ENCODE peak calls at places on chromosomes 16 and 17, in nine cellular contexts. One of them, this sample, is unnamed.

GRCh38 chr17:59069856-59070255 is 36.8 kb downstream of the TRIM37 start:
- DNase-seq in transverse colon: no peak
- DNase-seq in adrenal gland: no peak
- DNase-seq in foreskin fibroblast: no peak
- DNase-seq in HCT116: no peak
- DNase-seq in pancreas: no peak
- DNase-seq in CD8-positive, alpha-beta T cell: no peak
- DNase-seq in HFF-Myc: no peak
- DNase-seq in RWPE2: no peak
- DNase-seq in this sample: no peak

GRCh38 chr16:85107083-85107482 is 5.2 kb downstream of the CIBAR2 start:
- DNase-seq in HFF-Myc: no peak
- DNase-seq in adrenal gland: no peak
- DNase-seq in foreskin fibroblast: no peak
- DNase-seq in pancreas: no peak
- DNase-seq in RWPE2: no peak
- DNase-seq in transverse colon: no peak
- DNase-seq in HCT116: no peak
- DNase-seq in CD8-positive, alpha-beta T cell: no peak
- DNase-seq in this sample: no peak

GRCh38 chr16:88839026-88839529 is 17.7 kb downstream of the GALNS start:
- DNase-seq in pancreas: no peak
- DNase-seq in adrenal gland: no peak
- DNase-seq in HCT116: no peak
- DNase-seq in transverse colon: no peak
- DNase-seq in CD8-positive, alpha-beta T cell: no peak
- DNase-seq in foreskin fibroblast: no peak
- DNase-seq in RWPE2: no peak
- DNase-seq in HFF-Myc: no peak
- DNase-seq in this sample: no peak

GRCh38 chr17:77810536-77810935 is 148.0 kb upstream of the TNRC6C start:
- DNase-seq in HFF-Myc: peak
- DNase-seq in HCT116: no peak
- DNase-seq in transverse colon: peak
- DNase-seq in CD8-positive, alpha-beta T cell: no peak
- DNase-seq in RWPE2: no peak
- DNase-seq in adrenal gland: peak
- DNase-seq in pancreas: no peak
- DNase-seq in foreskin fibroblast: peak
- DNase-seq in this sample: peak

GRCh38 chr17:82217120-82217529 is 4.5 kb upstream of the CCDC57 start:
- DNase-seq in HCT116: no peak
- DNase-seq in adrenal gland: no peak
- DNase-seq in CD8-positive, alpha-beta T cell: no peak
- DNase-seq in RWPE2: peak
- DNase-seq in transverse colon: peak
- DNase-seq in HFF-Myc: no peak
- DNase-seq in foreskin fibroblast: peak
- DNase-seq in pancreas: peak
- DNase-seq in this sample: no peak

GRCh38 chr16:84885024-84885910 is 65.5 kb downstream of the CRISPLD2 start:
- DNase-seq in transverse colon: no peak
- DNase-seq in HFF-Myc: no peak
- DNase-seq in HCT116: no peak
- DNase-seq in adrenal gland: no peak
- DNase-seq in CD8-positive, alpha-beta T cell: no peak
- DNase-seq in RWPE2: no peak
- DNase-seq in pancreas: no peak
- DNase-seq in foreskin fibroblast: no peak
- DNase-seq in this sample: no peak

GRCh38 chr16:72042157-72042660 is 12.1 kb upstream of the HP start:
- DNase-seq in adrenal gland: no peak
- DNase-seq in HCT116: no peak
- DNase-seq in RWPE2: no peak
- DNase-seq in pancreas: no peak
- DNase-seq in CD8-positive, alpha-beta T cell: no peak
- DNase-seq in HFF-Myc: peak
- DNase-seq in transverse colon: no peak
- DNase-seq in foreskin fibroblast: no peak
- DNase-seq in this sample: peak

GRCh38 chr17:38719943-38720641 is 10.0 kb upstream of the CISD3 start:
- DNase-seq in HCT116: no peak
- DNase-seq in HFF-Myc: no peak
- DNase-seq in adrenal gland: no peak
- DNase-seq in RWPE2: no peak
- DNase-seq in transverse colon: no peak
- DNase-seq in pancreas: no peak
- DNase-seq in foreskin fibroblast: no peak
- DNase-seq in CD8-positive, alpha-beta T cell: no peak
- DNase-seq in this sample: no peak

GRCh38 chr17:66829386-66829864 is 5.5 kb upstream of the CACNG5 start:
- DNase-seq in CD8-positive, alpha-beta T cell: peak
- DNase-seq in pancreas: peak
- DNase-seq in foreskin fibroblast: peak
- DNase-seq in transverse colon: peak
- DNase-seq in adrenal gland: peak
- DNase-seq in RWPE2: no peak
- DNase-seq in HCT116: no peak
- DNase-seq in HFF-Myc: peak
- DNase-seq in this sample: peak

GRCh38 chr17:81037783-81038733 is 3.1 kb downstream of the BAIAP2 start:
- DNase-seq in transverse colon: no peak
- DNase-seq in CD8-positive, alpha-beta T cell: no peak
- DNase-seq in HCT116: no peak
- DNase-seq in pancreas: no peak
- DNase-seq in adrenal gland: peak
- DNase-seq in HFF-Myc: no peak
- DNase-seq in RWPE2: no peak
- DNase-seq in foreskin fibroblast: no peak
- DNase-seq in this sample: no peak

GRCh38 chr17:49525831-49526741 is 31.0 kb downstream of the NGFR start:
- DNase-seq in HFF-Myc: no peak
- DNase-seq in pancreas: no peak
- DNase-seq in foreskin fibroblast: no peak
- DNase-seq in HCT116: no peak
- DNase-seq in transverse colon: no peak
- DNase-seq in RWPE2: no peak
- DNase-seq in adrenal gland: no peak
- DNase-seq in CD8-positive, alpha-beta T cell: no peak
- DNase-seq in this sample: no peak

GRCh38 chr16:71360378-71360777 is 1.9 kb downstream of the CALB2 start:
- DNase-seq in adrenal gland: peak
- DNase-seq in CD8-positive, alpha-beta T cell: no peak
- DNase-seq in pancreas: no peak
- DNase-seq in HCT116: peak
- DNase-seq in RWPE2: no peak
- DNase-seq in foreskin fibroblast: peak
- DNase-seq in HFF-Myc: peak
- DNase-seq in transverse colon: no peak
- DNase-seq in this sample: peak

GRCh38 chr17:4535667-4536258 is 19.4 kb downstream of the MYBBP1A start:
- DNase-seq in CD8-positive, alpha-beta T cell: no peak
- DNase-seq in foreskin fibroblast: no peak
- DNase-seq in HFF-Myc: no peak
- DNase-seq in HCT116: no peak
- DNase-seq in RWPE2: no peak
- DNase-seq in pancreas: no peak
- DNase-seq in adrenal gland: no peak
- DNase-seq in transverse colon: no peak
- DNase-seq in this sample: no peak

GRCh38 chr16:19488213-19488640 is 33.7 kb downstream of the GDE1 start:
- DNase-seq in pancreas: no peak
- DNase-seq in foreskin fibroblast: no peak
- DNase-seq in CD8-positive, alpha-beta T cell: no peak
- DNase-seq in adrenal gland: no peak
- DNase-seq in transverse colon: peak
- DNase-seq in HCT116: no peak
- DNase-seq in RWPE2: no peak
- DNase-seq in HFF-Myc: no peak
- DNase-seq in this sample: no peak

GRCh38 chr16:19481769-19482168 is 40.1 kb downstream of the GDE1 start:
- DNase-seq in CD8-positive, alpha-beta T cell: no peak
- DNase-seq in foreskin fibroblast: no peak
- DNase-seq in RWPE2: no peak
- DNase-seq in HCT116: no peak
- DNase-seq in adrenal gland: no peak
- DNase-seq in pancreas: no peak
- DNase-seq in transverse colon: no peak
- DNase-seq in HFF-Myc: no peak
- DNase-seq in this sample: no peak

GRCh38 chr16:19481291-19481690 is 40.6 kb downstream of the GDE1 start:
- DNase-seq in CD8-positive, alpha-beta T cell: no peak
- DNase-seq in RWPE2: no peak
- DNase-seq in pancreas: no peak
- DNase-seq in HFF-Myc: no peak
- DNase-seq in transverse colon: no peak
- DNase-seq in HCT116: no peak
- DNase-seq in adrenal gland: no peak
- DNase-seq in foreskin fibroblast: no peak
- DNase-seq in this sample: no peak

GRCh38 chr16:19490619-19491018 is 31.3 kb downstream of the GDE1 start:
- DNase-seq in RWPE2: no peak
- DNase-seq in pancreas: no peak
- DNase-seq in HFF-Myc: no peak
- DNase-seq in CD8-positive, alpha-beta T cell: no peak
- DNase-seq in HCT116: no peak
- DNase-seq in adrenal gland: no peak
- DNase-seq in foreskin fibroblast: no peak
- DNase-seq in transverse colon: no peak
- DNase-seq in this sample: no peak

GRCh38 chr16:19486744-19487325 is 35.1 kb downstream of the GDE1 start:
- DNase-seq in adrenal gland: no peak
- DNase-seq in foreskin fibroblast: no peak
- DNase-seq in HCT116: no peak
- DNase-seq in CD8-positive, alpha-beta T cell: no peak
- DNase-seq in RWPE2: no peak
- DNase-seq in HFF-Myc: no peak
- DNase-seq in pancreas: no peak
- DNase-seq in transverse colon: no peak
- DNase-seq in this sample: no peak
- TF ChIP-seq CTCF in adrenal gland: no peak
- TF ChIP-seq CTCF in foreskin fibroblast: no peak
- TF ChIP-seq CTCF in HCT116: peak
- TF ChIP-seq CTCF in CD8-positive, alpha-beta T cell: no peak
- TF ChIP-seq CTCF in RWPE2: peak
- TF ChIP-seq CTCF in HFF-Myc: no peak
- TF ChIP-seq CTCF in pancreas: no peak
- TF ChIP-seq CTCF in transverse colon: no peak
- TF ChIP-seq CTCF in this sample: no peak

DNA sequence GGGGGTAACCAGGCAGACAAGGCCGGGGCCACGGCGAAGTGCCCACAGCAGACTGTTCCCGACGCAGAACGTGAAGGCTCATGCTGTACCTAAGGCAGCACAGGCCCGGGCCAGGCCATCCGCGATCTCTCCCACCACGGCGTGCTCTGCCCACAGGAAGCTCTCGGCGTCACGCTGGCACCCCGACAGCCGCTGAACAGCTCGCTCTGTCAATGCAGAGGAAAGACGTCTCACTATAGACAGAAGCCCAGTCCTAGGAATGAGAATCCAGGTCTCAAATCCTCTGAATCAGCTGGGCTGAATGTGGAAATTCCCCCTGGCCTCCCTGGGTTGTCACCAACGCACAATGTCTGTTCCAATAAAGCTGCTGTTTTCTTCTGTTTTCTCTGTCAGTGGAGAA is 21.4 kb downstream of the SERPINF1 start:
- DNase-seq in pancreas: no peak
- DNase-seq in HCT116: no peak
- DNase-seq in RWPE2: no peak
- DNase-seq in foreskin fibroblast: no peak
- DNase-seq in CD8-positive, alpha-beta T cell: no peak
- DNase-seq in transverse colon: no peak
- DNase-seq in HFF-Myc: no peak
- DNase-seq in adrenal gland: peak
- DNase-seq in this sample: no peak
- H3K4me3 ChIP-seq in pancreas: no peak
- H3K4me3 ChIP-seq in HCT116: no peak
- H3K4me3 ChIP-seq in RWPE2: no peak
- H3K4me3 ChIP-seq in foreskin fibroblast: no peak
- H3K4me3 ChIP-seq in CD8-positive, alpha-beta T cell: no peak
- H3K4me3 ChIP-seq in transverse colon: no peak
- H3K4me3 ChIP-seq in HFF-Myc: no peak
- H3K4me3 ChIP-seq in adrenal gland: no peak
- H3K4me3 ChIP-seq in this sample: no peak

DNA sequence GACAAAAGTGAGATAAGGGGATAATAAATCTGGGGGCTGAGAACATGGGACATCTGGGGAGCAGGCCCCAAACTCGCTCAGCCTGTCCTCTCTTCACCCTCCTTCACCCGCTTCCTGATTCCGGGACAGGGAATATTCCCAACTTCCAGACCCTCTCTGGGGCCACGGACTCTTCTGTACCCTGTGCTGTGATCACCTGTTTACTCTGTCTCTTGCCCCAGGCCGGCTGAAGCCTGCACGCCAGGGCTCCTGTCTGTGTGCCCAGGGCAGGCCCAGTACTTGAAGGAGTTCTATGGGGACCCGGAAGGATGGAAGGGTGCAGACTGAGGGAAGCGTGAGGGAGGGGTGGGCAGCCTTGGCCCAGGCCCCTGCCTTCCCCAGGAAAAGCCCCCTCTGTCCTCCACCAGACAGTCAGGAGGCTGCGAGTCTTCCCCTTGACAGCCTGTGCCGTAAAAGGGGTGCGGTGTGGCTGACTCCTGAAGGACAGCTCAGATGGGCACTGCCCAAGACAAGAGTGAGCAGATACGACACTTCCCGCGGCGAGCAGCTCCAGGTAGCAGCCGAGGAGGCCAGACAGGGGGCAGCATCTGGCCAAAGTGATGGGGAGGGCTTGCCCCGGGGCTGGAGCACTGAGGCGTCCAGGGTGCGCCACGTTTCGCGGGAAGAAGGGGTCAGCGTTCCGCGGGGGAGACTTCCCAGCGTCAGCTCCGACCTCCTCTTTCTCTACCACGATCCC is 1.0 kb upstream of the CCNF start:
- DNase-seq in transverse colon: peak
- DNase-seq in foreskin fibroblast: peak
- DNase-seq in HFF-Myc: no peak
- DNase-seq in RWPE2: no peak
- DNase-seq in HCT116: no peak
- DNase-seq in CD8-positive, alpha-beta T cell: no peak
- DNase-seq in adrenal gland: peak
- DNase-seq in pancreas: peak
- DNase-seq in this sample: no peak
- TF ChIP-seq CTCF in transverse colon: peak
- TF ChIP-seq CTCF in foreskin fibroblast: peak
- TF ChIP-seq CTCF in HFF-Myc: no peak
- TF ChIP-seq CTCF in RWPE2: peak
- TF ChIP-seq CTCF in HCT116: peak
- TF ChIP-seq CTCF in CD8-positive, alpha-beta T cell: no peak
- TF ChIP-seq CTCF in adrenal gland: no peak
- TF ChIP-seq CTCF in pancreas: no peak
- TF ChIP-seq CTCF in this sample: peak

DNA sequence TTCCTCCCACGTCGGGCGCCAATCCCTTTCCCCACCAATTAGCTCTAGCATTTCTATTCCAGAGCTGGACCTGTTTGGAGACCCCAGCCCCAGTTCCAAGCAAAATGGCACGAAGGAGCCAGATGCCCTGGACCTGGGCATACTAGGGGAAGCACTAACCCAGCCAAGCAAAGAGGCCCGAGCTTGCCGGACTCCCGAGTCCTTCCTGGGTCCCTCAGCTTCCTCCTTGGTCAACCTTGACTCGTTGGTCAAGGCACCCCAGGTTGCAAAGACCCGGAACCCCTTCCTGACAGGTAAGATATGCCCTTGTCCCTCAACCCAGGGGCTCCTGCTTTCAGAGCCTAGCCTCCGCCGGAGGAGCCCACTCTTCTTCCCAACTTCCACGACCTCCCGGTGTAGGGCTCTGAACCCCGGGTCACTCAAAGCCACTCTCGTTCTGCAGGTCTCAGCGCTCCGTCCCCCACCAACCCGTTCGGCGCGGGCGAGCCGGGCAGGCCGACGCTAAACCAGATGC is 5.5 kb upstream of the SPATA20 start:
- DNase-seq in HCT116: no peak
- DNase-seq in HFF-Myc: no peak
- DNase-seq in pancreas: no peak
- DNase-seq in transverse colon: no peak
- DNase-seq in RWPE2: no peak
- DNase-seq in foreskin fibroblast: no peak
- DNase-seq in adrenal gland: no peak
- DNase-seq in CD8-positive, alpha-beta T cell: no peak
- DNase-seq in this sample: no peak
- H3K4me3 ChIP-seq in HCT116: peak
- H3K4me3 ChIP-seq in HFF-Myc: peak
- H3K4me3 ChIP-seq in pancreas: peak
- H3K4me3 ChIP-seq in transverse colon: peak
- H3K4me3 ChIP-seq in RWPE2: peak
- H3K4me3 ChIP-seq in foreskin fibroblast: peak
- H3K4me3 ChIP-seq in adrenal gland: no peak
- H3K4me3 ChIP-seq in CD8-positive, alpha-beta T cell: peak
- H3K4me3 ChIP-seq in this sample: peak

This sample was measured in astrocyte of the cerebellum.